ENCODE peak calls at places on chromosomes 11 and 22, in nine cellular contexts. I, Q, P, R, O, A, U, C and K are unnamed samples.

GRCh38 chr11:110251837-110252236 is 44.6 kb downstream of the RDX start:
- DNase-seq in Q (no peak), A (no peak), O (no peak), I (no peak), U (peak), R (no peak), P (no peak), C (no peak), K (no peak)

GRCh38 chr22:45830531-45831245 is 146.3 kb downstream of the WNT7B start:
- DNase-seq in I (no peak), C (no peak), U (peak), O (no peak), R (no peak), Q (no peak), A (no peak), P (no peak), K (no peak)

GRCh38 chr11:115377882-115378296 is 126.3 kb downstream of the CADM1 start:
- DNase-seq in R (no peak), P (no peak), I (no peak), O (no peak), Q (no peak), C (no peak), U (no peak), A (no peak), K (no peak)

GRCh38 chr11:134388590-134388989 is 23.5 kb downstream of the B3GAT1 start:
- DNase-seq in A (no peak), C (no peak), P (no peak), I (no peak), O (no peak), R (no peak), Q (no peak), U (no peak), K (no peak)

GRCh38 chr11:46315033-46315738 is 32.1 kb upstream of the DGKZ start:
- DNase-seq in A (peak), P (no peak), U (peak), I (peak), O (peak), R (peak), C (peak), Q (peak), K (peak)

GRCh38 chr22:23215294-23216204 is 35.2 kb downstream of the BCR start:
- DNase-seq in C (no peak), I (no peak), P (peak), R (no peak), U (peak), Q (no peak), O (no peak), A (no peak), K (no peak)

GRCh38 chr11:120563698-120564572 is 52.4 kb downstream of the GRIK4 start:
- DNase-seq in I (peak), A (peak), U (no peak), P (no peak), Q (no peak), O (peak), C (no peak), R (no peak), K (peak)

GRCh38 chr11:96038046-96038445 is 114.1 kb upstream of the MTMR2 start:
- DNase-seq in A (no peak), R (no peak), O (no peak), Q (no peak), I (no peak), U (peak), C (no peak), P (no peak), K (no peak)

GRCh38 chr11:116686891-116687290 is 85.9 kb downstream of the BUD13 start:
- DNase-seq in C (no peak), O (no peak), A (no peak), P (no peak), R (no peak), I (no peak), U (no peak), Q (no peak), K (peak)

GRCh38 chr11:17012712-17013547 is 1.3 kb downstream of the PLEKHA7 start:
- DNase-seq in Q (no peak), C (no peak), R (no peak), U (peak), I (peak), A (no peak), P (peak), O (no peak), K (peak)

GRCh38 chr22:22746963-22747933 is 102.8 kb downstream of the GGTLC2 start:
- DNase-seq in U (no peak), I (no peak), O (no peak), Q (no peak), C (no peak), A (no peak), R (no peak), P (no peak), K (no peak)

GRCh38 chr22:49040754-49041467 is 786.8 kb downstream of the BRD1 start:
- DNase-seq in C (no peak), P (no peak), I (no peak), U (no peak), Q (no peak), A (no peak), O (peak), R (no peak), K (no peak)

GRCh38 chr11:57406337-57406904 is 16.0 kb upstream of the PRG2 start:
- DNase-seq in A (no peak), I (no peak), O (peak), R (no peak), Q (no peak), P (no peak), U (peak), C (no peak), K (no peak)

GRCh38 chr11:47152953-47153950 is 23.4 kb downstream of the ARFGAP2 start:
- DNase-seq in R (peak), A (peak), P (peak), C (peak), Q (no peak), I (peak), O (peak), U (peak), K (peak)

GRCh38 chr11:115181480-115181879 is 322.7 kb downstream of the CADM1 start:
- DNase-seq in I (no peak), R (no peak), U (no peak), Q (no peak), O (no peak), P (no peak), C (no peak), A (no peak), K (no peak)

GRCh38 chr11:118656563-118657165 is 22.8 kb downstream of the TREH start:
- DNase-seq in O (peak), R (no peak), Q (no peak), A (no peak), I (no peak), P (no peak), C (no peak), U (no peak), K (no peak)

GRCh38 chr11:19819148-19819547 is 106.5 kb downstream of the NAV2 start:
- DNase-seq in C (no peak), Q (no peak), A (no peak), U (no peak), I (no peak), R (no peak), O (no peak), P (no peak), K (no peak)

GRCh38 chr11:110131386-110132123 is 38.4 kb downstream of the ZC3H12C start:
- DNase-seq in I (peak), O (no peak), R (no peak), Q (no peak), P (no peak), C (no peak), A (no peak), U (no peak), K (no peak)

GRCh38 chr11:34585304-34585869 is 35.5 kb upstream of the EHF start:
- DNase-seq in U (no peak), A (no peak), Q (no peak), C (no peak), I (no peak), P (no peak), O (no peak), R (no peak), K (no peak)

GRCh38 chr11:128365044-128365443 is 222.3 kb downstream of the ETS1 start:
- DNase-seq in R (peak), C (no peak), P (no peak), U (peak), Q (no peak), I (peak), O (no peak), A (no peak), K (no peak)

GRCh38 chr11:46450846-46451470 is 59.4 kb upstream of the CHRM4 start:
- DNase-seq in A (no peak), O (no peak), C (no peak), U (no peak), R (no peak), Q (no peak), P (no peak), I (no peak), K (no peak)

GRCh38 chr11:119566299-119566698 is 143.3 kb upstream of the THY1 start:
- DNase-seq in A (no peak), I (no peak), Q (no peak), O (no peak), C (no peak), R (no peak), P (no peak), U (no peak), K (peak)

GRCh38 chr11:103035656-103036434 is 56.1 kb downstream of the DCUN1D5 start:
- DNase-seq in O (no peak), R (peak), A (peak), U (peak), Q (no peak), C (peak), P (no peak), I (peak), K (peak)